ENCODE peak calls at places on chromosomes 2 and 18, in ten cellular contexts. N, X, K, E, Z, G, Q, O, J and U are unnamed samples.

GRCh38 chr2:129165001-129165400 is 814.5 kb upstream of the RAB6C start:
- DNase-seq in N (no peak), X (no peak), K (no peak), E (no peak), Z (no peak), G (no peak), Q (no peak), O (no peak), J (no peak), U (no peak)

GRCh38 chr2:219998099-219998498 is 370.7 kb downstream of the SLC4A3 start:
- DNase-seq in N (no peak), X (no peak), K (no peak), E (no peak), Z (peak; percentile 21), G (no peak), Q (no peak), O (no peak), J (no peak), U (peak; percentile 8)

GRCh38 chr18:10431680-10432079 is 22.8 kb upstream of the APCDD1 start:
- DNase-seq in N (no peak), X (no peak), K (no peak), E (no peak), Z (no peak), G (no peak), Q (no peak), O (no peak), J (no peak), U (no peak)

GRCh38 chr2:4763009-4763408 is 929.2 kb upstream of the SOX11 start:
- DNase-seq in N (no peak), X (no peak), K (no peak), E (peak; percentile 78), Z (no peak), G (peak; percentile 45), Q (no peak), O (peak; percentile 64), J (peak; percentile 31), U (peak; percentile 56)

GRCh38 chr2:202317080-202317859 is 51.7 kb downstream of the NOP58 start:
- DNase-seq in N (no peak), X (no peak), K (no peak), E (no peak), Z (peak; percentile 80), G (no peak), Q (peak; percentile 77), O (no peak), J (peak; percentile 96), U (no peak)

GRCh38 chr2:65566617-65567016 is 134.2 kb upstream of the SPRED2 start:
- DNase-seq in N (no peak), X (no peak), K (no peak), E (peak; percentile 71), Z (no peak), G (peak; percentile 33), Q (no peak), O (no peak), J (peak; percentile 62), U (no peak)

GRCh38 chr2:56688661-56689060 is 504.9 kb downstream of the CCDC85A start:
- DNase-seq in N (no peak), X (no peak), K (no peak), E (no peak), Z (no peak), G (no peak), Q (no peak), O (no peak), J (no peak), U (no peak)

GRCh38 chr2:137826373-137827372 is 137.6 kb upstream of the HNMT start:
- DNase-seq in N (no peak), X (no peak), K (no peak), E (no peak), Z (no peak), G (no peak), Q (no peak), O (no peak), J (no peak), U (no peak)

GRCh38 chr2:239874636-239875356 is 150.3 kb downstream of the NDUFA10 start:
- DNase-seq in N (no peak), X (no peak), K (no peak), E (no peak), Z (peak; percentile 7), G (no peak), Q (no peak), O (no peak), J (no peak), U (no peak)

GRCh38 chr2:64151498-64151897 is 7.3 kb upstream of the PELI1 start:
- DNase-seq in N (no peak), X (no peak), K (no peak), E (no peak), Z (no peak), G (no peak), Q (no peak), O (no peak), J (no peak), U (no peak)

GRCh38 chr2:69957970-69958369 is 3.5 kb downstream of the ASPRV1 start:
- DNase-seq in N (no peak), X (no peak), K (no peak), E (no peak), Z (no peak), G (no peak), Q (no peak), O (no peak), J (no peak), U (no peak)

GRCh38 chr18:13796515-13796914 is 27.4 kb upstream of the MC5R start:
- DNase-seq in N (no peak), X (no peak), K (no peak), E (no peak), Z (no peak), G (no peak), Q (no peak), O (no peak), J (no peak), U (no peak)

GRCh38 chr2:48312126-48312525 is 217.8 kb upstream of the STON1 start:
- DNase-seq in N (no peak), X (no peak), K (no peak), E (no peak), Z (no peak), G (no peak), Q (no peak), O (no peak), J (no peak), U (no peak)

GRCh38 chr2:239563561-239563960 is 162.7 kb upstream of the HDAC4 start:
- DNase-seq in N (no peak), X (peak; percentile 44), K (no peak), E (no peak), Z (no peak), G (no peak), Q (no peak), O (no peak), J (no peak), U (no peak)

GRCh38 chr2:211468881-211469280 is 912.5 kb downstream of the CPS1 start:
- DNase-seq in N (no peak), X (no peak), K (no peak), E (peak; percentile 56), Z (no peak), G (no peak), Q (no peak), O (no peak), J (no peak), U (peak; percentile 11)

GRCh38 chr2:43880471-43880870 is 41.7 kb downstream of the ABCG8 start:
- DNase-seq in N (no peak), X (no peak), K (no peak), E (no peak), Z (no peak), G (no peak), Q (no peak), O (no peak), J (no peak), U (no peak)

GRCh38 chr2:206993964-206994363 is 54.6 kb downstream of the CPO start:
- DNase-seq in N (no peak), X (no peak), K (no peak), E (no peak), Z (no peak), G (no peak), Q (no peak), O (no peak), J (no peak), U (no peak)

GRCh38 chr18:75607701-75608100 is 180.2 kb upstream of the SMIM21 start:
- DNase-seq in N (no peak), X (no peak), K (no peak), E (no peak), Z (peak; percentile 52), G (no peak), Q (no peak), O (no peak), J (no peak), U (no peak)

GRCh38 chr2:172863341-172863740 is 127.7 kb downstream of the RAPGEF4 start:
- DNase-seq in N (no peak), X (no peak), K (no peak), E (no peak), Z (no peak), G (no peak), Q (no peak), O (no peak), J (no peak), U (no peak)

GRCh38 chr18:21049306-21049705 is 62.3 kb downstream of the ROCK1 start:
- DNase-seq in N (no peak), X (no peak), K (no peak), E (no peak), Z (no peak), G (no peak), Q (no peak), O (no peak), J (no peak), U (no peak)

GRCh38 chr18:61753373-61753772 is 139.4 kb downstream of the RNF152 start:
- DNase-seq in N (no peak), X (no peak), K (no peak), E (peak; percentile 17), Z (no peak), G (peak; percentile 39), Q (no peak), O (no peak), J (no peak), U (no peak)

GRCh38 chr2:234130734-234131133 is 80.2 kb downstream of the SPP2 start:
- DNase-seq in N (no peak), X (no peak), K (no peak), E (peak; percentile 9), Z (no peak), G (no peak), Q (no peak), O (no peak), J (no peak), U (no peak)

GRCh38 chr2:14433946-14434495 is 198.5 kb upstream of the LRATD1 start:
- DNase-seq in N (no peak), X (no peak), K (no peak), E (no peak), Z (no peak), G (no peak), Q (no peak), O (no peak), J (no peak), U (no peak)

GRCh38 chr2:99654419-99654818 is 164.6 kb upstream of the REV1 start:
- DNase-seq in N (no peak), X (no peak), K (no peak), E (no peak), Z (no peak), G (no peak), Q (no peak), O (no peak), J (no peak), U (no peak)